ENCODE peak calls at places on chromosomes 3 and 15, in seven cellular contexts. One of them, this sample, is unnamed.

GRCh38 chr3:73540969-73541740 is 83.6 kb downstream of the PDZRN3 start:
- DNase-seq in GM12878: no peak
- DNase-seq in HepG2: no peak
- DNase-seq in K562: no peak
- DNase-seq in H1: no peak
- DNase-seq in HCT116: no peak
- DNase-seq in SK-N-SH: no peak
- DNase-seq in this sample: no peak

GRCh38 chr3:130850044-130850797 is 43.7 kb upstream of the ATP2C1 start:
- DNase-seq in HCT116: no peak
- DNase-seq in SK-N-SH: peak
- DNase-seq in GM12878: peak
- DNase-seq in H1: no peak
- DNase-seq in HepG2: no peak
- DNase-seq in K562: peak
- DNase-seq in this sample: no peak

GRCh38 chr3:42117175-42118008 is 26.2 kb downstream of the TRAK1 start:
- DNase-seq in GM12878: no peak
- DNase-seq in HCT116: peak
- DNase-seq in H1: peak
- DNase-seq in SK-N-SH: peak
- DNase-seq in K562: no peak
- DNase-seq in HepG2: no peak
- DNase-seq in this sample: no peak

GRCh38 chr3:15152166-15152565 is 53.2 kb upstream of the RBSN start:
- DNase-seq in H1: no peak
- DNase-seq in HepG2: no peak
- DNase-seq in SK-N-SH: no peak
- DNase-seq in HCT116: no peak
- DNase-seq in K562: no peak
- DNase-seq in GM12878: no peak
- DNase-seq in this sample: no peak

GRCh38 chr15:96035091-96035490 is 295.4 kb upstream of the NR2F2 start:
- DNase-seq in K562: no peak
- DNase-seq in GM12878: no peak
- DNase-seq in H1: no peak
- DNase-seq in SK-N-SH: no peak
- DNase-seq in HepG2: no peak
- DNase-seq in HCT116: no peak
- DNase-seq in this sample: no peak

GRCh38 chr15:81256916-81257315 is 60.2 kb downstream of the IL16 start:
- DNase-seq in HCT116: peak
- DNase-seq in SK-N-SH: peak
- DNase-seq in H1: no peak
- DNase-seq in K562: no peak
- DNase-seq in HepG2: no peak
- DNase-seq in GM12878: no peak
- DNase-seq in this sample: no peak

GRCh38 chr3:50132421-50133282 is 22.5 kb upstream of the SEMA3F start:
- DNase-seq in SK-N-SH: peak
- DNase-seq in GM12878: no peak
- DNase-seq in HepG2: no peak
- DNase-seq in H1: no peak
- DNase-seq in HCT116: no peak
- DNase-seq in K562: peak
- DNase-seq in this sample: no peak

GRCh38 chr3:153219147-153219546 is 57.1 kb downstream of the RAP2B start:
- DNase-seq in HepG2: no peak
- DNase-seq in K562: no peak
- DNase-seq in HCT116: no peak
- DNase-seq in GM12878: no peak
- DNase-seq in SK-N-SH: no peak
- DNase-seq in H1: no peak
- DNase-seq in this sample: no peak

GRCh38 chr15:79117442-79118204 is 27.0 kb upstream of the RASGRF1 start:
- DNase-seq in SK-N-SH: no peak
- DNase-seq in HepG2: no peak
- DNase-seq in H1: peak
- DNase-seq in HCT116: no peak
- DNase-seq in GM12878: no peak
- DNase-seq in K562: no peak
- DNase-seq in this sample: no peak

GRCh38 chr3:124322966-124323365 is 331.0 kb upstream of the ROPN1 start:
- DNase-seq in H1: no peak
- DNase-seq in K562: no peak
- DNase-seq in SK-N-SH: no peak
- DNase-seq in HepG2: no peak
- DNase-seq in HCT116: no peak
- DNase-seq in GM12878: no peak
- DNase-seq in this sample: no peak

GRCh38 chr3:98657429-98657828 is 64.0 kb upstream of the CPOX start:
- DNase-seq in K562: no peak
- DNase-seq in HepG2: no peak
- DNase-seq in HCT116: peak
- DNase-seq in SK-N-SH: peak
- DNase-seq in GM12878: no peak
- DNase-seq in H1: peak
- DNase-seq in this sample: no peak

GRCh38 chr3:115518100-115518852 is 105.0 kb upstream of the GAP43 start:
- DNase-seq in HCT116: peak
- DNase-seq in GM12878: no peak
- DNase-seq in SK-N-SH: peak
- DNase-seq in K562: no peak
- DNase-seq in HepG2: no peak
- DNase-seq in H1: no peak
- DNase-seq in this sample: peak

GRCh38 chr3:125381743-125382142 is 6.6 kb upstream of the ZNF148 start:
- DNase-seq in SK-N-SH: no peak
- DNase-seq in HepG2: no peak
- DNase-seq in GM12878: peak
- DNase-seq in H1: no peak
- DNase-seq in K562: no peak
- DNase-seq in HCT116: no peak
- DNase-seq in this sample: no peak

GRCh38 chr15:66870880-66871388 is 168.9 kb downstream of the SMAD6 start:
- DNase-seq in K562: no peak
- DNase-seq in SK-N-SH: no peak
- DNase-seq in HepG2: no peak
- DNase-seq in GM12878: no peak
- DNase-seq in HCT116: no peak
- DNase-seq in H1: no peak
- DNase-seq in this sample: no peak

GRCh38 chr15:85800460-85801123 is 5.9 kb upstream of the KLHL25 start:
- DNase-seq in SK-N-SH: no peak
- DNase-seq in HCT116: peak
- DNase-seq in HepG2: peak
- DNase-seq in H1: no peak
- DNase-seq in K562: no peak
- DNase-seq in GM12878: no peak
- DNase-seq in this sample: peak

GRCh38 chr3:47522082-47522987 is 8.8 kb upstream of the ELP6 start:
- DNase-seq in HCT116: peak
- DNase-seq in HepG2: peak
- DNase-seq in H1: peak
- DNase-seq in K562: peak
- DNase-seq in GM12878: peak
- DNase-seq in SK-N-SH: peak
- DNase-seq in this sample: peak

GRCh38 chr3:143083781-143084180 is 35.8 kb upstream of the CHST2 start:
- DNase-seq in HepG2: no peak
- DNase-seq in SK-N-SH: no peak
- DNase-seq in HCT116: no peak
- DNase-seq in K562: no peak
- DNase-seq in GM12878: no peak
- DNase-seq in H1: no peak
- DNase-seq in this sample: no peak

GRCh38 chr15:34812369-34812768 is 17.0 kb upstream of the ACTC1 start:
- DNase-seq in K562: no peak
- DNase-seq in GM12878: no peak
- DNase-seq in SK-N-SH: no peak
- DNase-seq in HepG2: no peak
- DNase-seq in HCT116: no peak
- DNase-seq in H1: no peak
- DNase-seq in this sample: no peak

GRCh38 chr3:130827486-130827885 is 66.4 kb upstream of the ATP2C1 start:
- DNase-seq in K562: no peak
- DNase-seq in GM12878: no peak
- DNase-seq in HCT116: no peak
- DNase-seq in H1: no peak
- DNase-seq in HepG2: no peak
- DNase-seq in SK-N-SH: no peak
- DNase-seq in this sample: no peak

GRCh38 chr3:176814252-176814651 is 383.0 kb downstream of the TBL1XR1 start:
- DNase-seq in K562: peak
- DNase-seq in HepG2: peak
- DNase-seq in HCT116: peak
- DNase-seq in GM12878: no peak
- DNase-seq in H1: peak
- DNase-seq in SK-N-SH: peak
- DNase-seq in this sample: peak

GRCh38 chr3:8518138-8518537 is 16.5 kb downstream of the LMCD1 start:
- DNase-seq in SK-N-SH: no peak
- DNase-seq in K562: no peak
- DNase-seq in HepG2: no peak
- DNase-seq in H1: no peak
- DNase-seq in HCT116: no peak
- DNase-seq in GM12878: no peak
- DNase-seq in this sample: no peak

GRCh38 chr3:190430906-190431305 is 18.8 kb downstream of the TMEM207 start:
- DNase-seq in HCT116: no peak
- DNase-seq in GM12878: no peak
- DNase-seq in SK-N-SH: no peak
- DNase-seq in K562: no peak
- DNase-seq in H1: no peak
- DNase-seq in HepG2: no peak
- DNase-seq in this sample: no peak

GRCh38 chr3:190432216-190432615 is 17.5 kb downstream of the TMEM207 start:
- DNase-seq in K562: no peak
- DNase-seq in SK-N-SH: no peak
- DNase-seq in H1: no peak
- DNase-seq in GM12878: no peak
- DNase-seq in HepG2: no peak
- DNase-seq in HCT116: no peak
- DNase-seq in this sample: no peak

GRCh38 chr3:190427108-190427507 is 22.6 kb downstream of the TMEM207 start:
- DNase-seq in HepG2: no peak
- DNase-seq in K562: no peak
- DNase-seq in H1: no peak
- DNase-seq in SK-N-SH: no peak
- DNase-seq in GM12878: no peak
- DNase-seq in HCT116: no peak
- DNase-seq in this sample: no peak

GRCh38 chr3:190425833-190426232 is 23.9 kb downstream of the TMEM207 start:
- DNase-seq in H1: no peak
- DNase-seq in GM12878: no peak
- DNase-seq in HCT116: no peak
- DNase-seq in SK-N-SH: no peak
- DNase-seq in HepG2: no peak
- DNase-seq in K562: no peak
- DNase-seq in this sample: no peak

GRCh38 chr3:190429681-190430080 is 20.0 kb downstream of the TMEM207 start:
- DNase-seq in H1: no peak
- DNase-seq in SK-N-SH: no peak
- DNase-seq in GM12878: no peak
- DNase-seq in K562: no peak
- DNase-seq in HepG2: no peak
- DNase-seq in HCT116: no peak
- DNase-seq in this sample: no peak
- TF ChIP-seq SIN3A in H1: no peak
- TF ChIP-seq SIN3A in SK-N-SH: no peak
- TF ChIP-seq SIN3A in GM12878: no peak
- TF ChIP-seq SIN3A in K562: no peak
- TF ChIP-seq SIN3A in HepG2: no peak
- TF ChIP-seq SIN3A in HCT116: no peak
- TF ChIP-seq SIN3A in this sample: no peak

GRCh38 chr3:58432905-58433304 is 727 bp downstream of the PDHB start:
- DNase-seq in HCT116: no peak
- DNase-seq in H1: no peak
- DNase-seq in K562: no peak
- DNase-seq in HepG2: no peak
- DNase-seq in GM12878: no peak
- DNase-seq in SK-N-SH: no peak
- DNase-seq in this sample: no peak
- H3K27ac ChIP-seq in HCT116: peak
- H3K27ac ChIP-seq in H1: no peak
- H3K27ac ChIP-seq in K562: peak
- H3K27ac ChIP-seq in HepG2: peak
- H3K27ac ChIP-seq in GM12878: peak
- H3K27ac ChIP-seq in SK-N-SH: peak
- H3K27ac ChIP-seq in this sample: peak

GRCh38 chr15:55564347-55565145 is 23.6 kb downstream of the PYGO1 start:
- DNase-seq in GM12878: no peak
- DNase-seq in HCT116: no peak
- DNase-seq in K562: no peak
- DNase-seq in HepG2: no peak
- DNase-seq in H1: no peak
- DNase-seq in SK-N-SH: no peak
- DNase-seq in this sample: no peak
- TF ChIP-seq SIN3A in GM12878: no peak
- TF ChIP-seq SIN3A in HCT116: no peak
- TF ChIP-seq SIN3A in K562: no peak
- TF ChIP-seq SIN3A in HepG2: no peak
- TF ChIP-seq SIN3A in H1: no peak
- TF ChIP-seq SIN3A in SK-N-SH: no peak
- TF ChIP-seq SIN3A in this sample: no peak

DNA sequence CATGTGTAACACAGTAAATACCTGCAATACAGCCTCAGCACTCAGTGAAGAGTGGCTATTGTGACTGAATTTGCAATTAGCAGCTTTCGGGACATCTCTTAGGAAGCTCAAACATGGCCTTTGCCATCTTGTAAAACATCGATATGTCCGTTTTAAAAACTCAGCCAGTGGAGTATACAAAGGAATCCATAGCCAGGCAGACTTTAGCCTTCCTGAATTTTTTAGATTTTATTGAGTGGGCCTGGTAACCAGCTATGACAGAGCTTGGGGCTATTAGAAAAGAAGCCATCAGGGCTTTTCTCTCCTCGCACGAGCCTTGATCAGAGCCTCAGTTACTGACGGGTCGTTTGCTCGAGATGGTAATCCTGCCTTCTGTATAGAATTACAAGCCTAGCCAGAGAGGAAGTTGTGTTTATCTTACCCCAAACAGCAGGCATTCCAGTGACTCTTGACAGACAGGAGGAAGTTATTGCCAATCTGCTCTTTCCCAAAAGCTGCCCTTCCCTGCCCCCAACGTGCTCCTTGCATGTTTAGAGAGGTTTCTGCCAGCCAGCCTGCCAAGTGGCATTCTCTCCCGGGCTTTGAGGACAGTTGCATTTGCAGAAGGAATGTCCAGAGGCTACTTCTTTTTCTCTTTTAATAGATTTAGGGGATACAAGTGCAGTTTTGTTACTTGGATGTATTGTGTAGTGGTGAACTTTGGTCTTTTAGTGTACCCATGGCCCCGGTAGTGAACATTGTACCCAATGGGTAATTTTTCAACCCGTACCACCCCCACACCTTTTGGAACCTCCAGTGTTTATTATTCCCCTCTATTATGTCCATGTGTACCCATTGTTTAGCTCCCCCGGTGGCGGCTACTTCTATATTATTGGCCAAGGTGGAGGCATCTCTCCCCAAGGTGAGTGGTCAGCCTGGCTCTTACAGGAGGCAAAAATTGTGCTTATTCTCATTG is 40.6 kb downstream of the ITPR1 start:
- DNase-seq in HCT116: no peak
- DNase-seq in GM12878: no peak
- DNase-seq in K562: peak
- DNase-seq in SK-N-SH: no peak
- DNase-seq in HepG2: peak
- DNase-seq in H1: no peak
- DNase-seq in this sample: no peak
- H3K27ac ChIP-seq in HCT116: no peak
- H3K27ac ChIP-seq in GM12878: no peak
- H3K27ac ChIP-seq in K562: peak
- H3K27ac ChIP-seq in SK-N-SH: peak
- H3K27ac ChIP-seq in HepG2: peak
- H3K27ac ChIP-seq in H1: no peak
- H3K27ac ChIP-seq in this sample: no peak

This sample was measured in Panc1.